ENCODE peak calls at places on chromosomes 4 and X, in seven cellular contexts. I is lower lobe of right lung, E is tibial artery, T is breast epithelium, S is Peyer's patch, N is aorta, J is upper lobe of right lung. H is an unnamed sample. For H3K4me1 and H3K9me3, the result is how much of the 10 kb centered on the place peaks cover.

GRCh38 chr4:137474711-137475301 is 57.5 kb downstream of the PCDH18 start:
- DNase-seq in S (no peak), E (no peak), T (no peak), I (no peak), J (no peak), N (no peak), H (no peak)

GRCh38 chr4:40978548-40978947 is 228.8 kb downstream of the NSUN7 start:
- DNase-seq in T (no peak), N (no peak), E (no peak), I (no peak), S (no peak), J (no peak), H (no peak)

GRCh38 chrX:41718481-41719245 is 5.3 kb upstream of the GPR82 start:
- DNase-seq in I (no peak), J (no peak), T (no peak), N (no peak), S (no peak), E (no peak), H (no peak)

GRCh38 chrX:124863303-124863702 is 456.4 kb upstream of the TEX13C start:
- DNase-seq in I (no peak), J (no peak), S (no peak), T (no peak), N (no peak), E (no peak), H (no peak)

GRCh38 chr4:182880387-182881356 is 36.5 kb downstream of the DCTD start:
- DNase-seq in N (no peak), T (peak), S (no peak), I (no peak), J (no peak), E (peak), H (no peak)

GRCh38 chrX:17682259-17682658 is 55.0 kb upstream of the SCML1 start:
- DNase-seq in J (no peak), S (no peak), N (no peak), T (no peak), I (no peak), E (no peak), H (no peak)

GRCh38 chrX:132086717-132087116 is 41.1 kb downstream of the FRMD7 start:
- DNase-seq in S (no peak), E (no peak), N (no peak), J (no peak), I (no peak), T (no peak), H (no peak)

GRCh38 chrX:9884031-9884779 is 83.0 kb upstream of the CLDN34 start:
- DNase-seq in J (no peak), I (no peak), S (no peak), E (no peak), T (no peak), N (no peak), H (no peak)

GRCh38 chrX:155262970-155263754 is 1.1 kb downstream of the RAB39B start:
- DNase-seq in N (no peak), S (no peak), J (no peak), E (no peak), I (no peak), T (no peak), H (no peak)

GRCh38 chr4:71141125-71141524 is 147.7 kb downstream of the DCK start:
- DNase-seq in T (no peak), E (no peak), S (no peak), N (no peak), J (no peak), I (no peak), H (no peak)

GRCh38 chr4:39230462-39230861 is 48.1 kb downstream of the WDR19 start:
- DNase-seq in T (no peak), J (no peak), I (no peak), N (no peak), S (no peak), E (no peak), H (no peak)

GRCh38 chr4:10019521-10020051 is 1.7 kb downstream of the SLC2A9 start:
- DNase-seq in E (no peak), N (no peak), T (no peak), S (no peak), I (no peak), J (no peak), H (no peak)

GRCh38 chrX:63656871-63657580 is 128.0 kb downstream of the ARHGEF9 start:
- DNase-seq in J (no peak), N (peak), T (no peak), I (no peak), E (no peak), S (no peak), H (no peak)

GRCh38 chr4:84451546-84451945 is 47.5 kb downstream of the NKX6-1 start:
- DNase-seq in E (no peak), I (no peak), N (no peak), J (no peak), S (no peak), T (no peak), H (no peak)

DNA sequence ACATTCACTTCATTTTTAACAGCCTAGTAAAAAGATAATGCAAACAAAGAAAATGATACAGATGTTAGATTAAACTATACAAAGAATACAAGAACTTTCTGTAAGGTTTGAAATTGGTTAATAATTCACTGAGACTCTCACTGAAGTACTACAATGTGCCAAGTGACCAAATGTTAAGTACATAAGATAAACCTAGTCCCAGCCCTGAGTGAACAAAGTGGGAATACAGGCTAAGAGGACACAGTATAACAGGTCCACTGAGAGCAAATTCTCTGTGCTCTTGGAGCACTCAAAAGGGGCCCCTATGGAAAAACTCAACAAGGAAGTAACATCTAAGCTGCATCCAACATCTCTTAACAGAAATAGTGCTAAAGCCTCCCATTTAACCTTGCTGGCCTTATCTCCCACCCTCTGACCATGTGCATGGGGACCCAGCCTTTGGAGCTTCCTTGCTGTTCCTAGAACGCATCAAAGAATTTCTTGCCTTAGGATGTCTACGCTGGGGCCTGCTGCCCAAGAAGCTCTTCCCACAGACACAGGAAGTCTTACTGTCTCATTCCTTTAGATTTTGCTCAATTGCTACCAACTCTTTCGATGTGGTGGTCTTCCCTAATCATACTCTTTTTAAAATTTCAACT is 113.4 kb downstream of the ZAR1 start:
- DNase-seq in I (no peak), N (no peak), S (no peak), E (no peak), T (no peak), J (no peak), H (no peak)
- H3K27ac ChIP-seq in I (no peak), N (no peak), S (peak), E (no peak), T (no peak), J (no peak), H (no peak)

GRCh38 chrX:67599532-67599931 is 55.7 kb downstream of the AR start:
- DNase-seq in E (no peak), I (no peak), S (no peak), N (no peak), J (no peak), T (no peak), H (no peak)

GRCh38 chrX:67596839-67597790 is 53.3 kb downstream of the AR start:
- DNase-seq in N (no peak), S (no peak), I (no peak), E (no peak), T (no peak), J (no peak), H (no peak)

GRCh38 chrX:67607436-67607835 is 63.6 kb downstream of the AR start:
- DNase-seq in S (no peak), J (no peak), E (no peak), I (no peak), N (no peak), T (no peak), H (no peak)

GRCh38 chrX:67604979-67605703 is 61.3 kb downstream of the AR start:
- DNase-seq in I (no peak), S (no peak), N (no peak), T (no peak), J (no peak), E (no peak), H (no peak)

DNA sequence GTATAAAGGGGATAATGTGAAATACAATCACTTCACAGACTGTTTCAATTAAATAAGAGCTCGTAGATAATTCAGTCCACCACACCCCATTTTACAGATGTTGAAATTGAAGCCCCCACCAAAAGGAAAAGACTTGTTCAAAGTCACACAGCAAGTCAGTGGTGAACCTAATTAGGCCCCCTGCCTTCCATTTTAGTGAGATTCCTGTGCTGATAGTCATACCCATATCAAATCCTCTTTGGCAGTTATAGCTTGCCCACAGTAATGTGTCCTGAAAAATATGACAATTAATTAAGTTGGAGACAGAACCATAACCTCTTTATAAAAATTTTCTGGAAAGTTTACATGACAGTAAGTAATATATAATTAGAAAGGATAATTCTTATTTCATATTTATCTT is 58.0 kb downstream of the AR start:
- DNase-seq in J (no peak), I (no peak), N (no peak), E (no peak), T (no peak), S (no peak), H (no peak)
- H3K4me1 ChIP-seq in J (under half), I (under half), N (under half), E (under half), T (under half), S (under half), H (under half)

GRCh38 chr4:147233-147632 is 22.9 kb downstream of the ZNF718 start:
- DNase-seq in N (no peak), S (no peak), J (no peak), I (no peak), T (no peak), E (no peak), H (no peak)
- H3K9me3 ChIP-seq in N (under half), S (under half), J (half or more), I (half or more), T (half or more), E (half or more), H (under half)

DNA sequence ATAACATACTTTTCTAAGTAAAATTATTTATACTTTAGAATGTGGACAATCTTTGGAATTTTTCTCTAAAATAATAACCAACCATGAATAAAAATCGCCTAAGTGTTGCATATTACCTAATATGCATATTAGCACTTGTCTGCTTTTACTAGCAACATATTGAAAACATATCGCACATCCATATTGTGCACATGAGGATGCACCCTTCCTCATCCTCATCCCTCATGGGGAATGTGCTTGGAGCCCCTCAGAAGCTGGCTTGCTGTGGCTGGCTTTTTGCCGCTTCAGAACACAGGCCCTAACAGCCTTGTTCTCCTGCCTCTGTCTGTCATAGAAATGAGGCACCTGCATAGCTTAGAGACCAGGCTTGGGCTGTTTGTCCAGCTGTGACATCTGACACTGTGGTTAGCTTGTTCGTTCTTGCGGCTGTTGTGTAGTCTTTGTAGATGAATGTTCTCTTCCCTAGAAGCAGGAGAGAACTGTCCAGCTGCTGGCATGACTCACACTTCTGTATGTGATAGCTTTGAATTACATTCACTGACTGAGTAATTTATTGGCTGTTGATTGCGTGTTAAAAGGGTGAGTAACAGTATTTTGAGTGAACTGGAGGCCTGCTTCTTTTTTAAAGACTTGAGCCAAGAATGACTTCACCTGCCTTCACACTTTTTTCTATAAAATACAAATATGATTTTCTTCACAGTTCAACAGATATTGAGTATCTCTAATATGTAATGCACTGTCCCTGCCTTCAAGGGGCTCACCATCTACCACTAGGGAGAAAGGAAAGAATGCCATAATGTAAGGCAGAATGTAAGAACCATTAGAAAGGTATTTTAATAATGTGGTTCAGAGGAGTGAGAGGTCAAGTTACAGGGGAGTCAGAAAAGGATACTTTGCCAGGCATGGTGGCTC is 81.9 kb downstream of the HMGB2 start:
- DNase-seq in T (no peak), S (peak), J (no peak), I (no peak), N (peak), E (no peak), H (no peak)
- H3K27ac ChIP-seq in T (no peak), S (no peak), J (no peak), I (no peak), N (no peak), E (no peak), H (no peak)

DNA sequence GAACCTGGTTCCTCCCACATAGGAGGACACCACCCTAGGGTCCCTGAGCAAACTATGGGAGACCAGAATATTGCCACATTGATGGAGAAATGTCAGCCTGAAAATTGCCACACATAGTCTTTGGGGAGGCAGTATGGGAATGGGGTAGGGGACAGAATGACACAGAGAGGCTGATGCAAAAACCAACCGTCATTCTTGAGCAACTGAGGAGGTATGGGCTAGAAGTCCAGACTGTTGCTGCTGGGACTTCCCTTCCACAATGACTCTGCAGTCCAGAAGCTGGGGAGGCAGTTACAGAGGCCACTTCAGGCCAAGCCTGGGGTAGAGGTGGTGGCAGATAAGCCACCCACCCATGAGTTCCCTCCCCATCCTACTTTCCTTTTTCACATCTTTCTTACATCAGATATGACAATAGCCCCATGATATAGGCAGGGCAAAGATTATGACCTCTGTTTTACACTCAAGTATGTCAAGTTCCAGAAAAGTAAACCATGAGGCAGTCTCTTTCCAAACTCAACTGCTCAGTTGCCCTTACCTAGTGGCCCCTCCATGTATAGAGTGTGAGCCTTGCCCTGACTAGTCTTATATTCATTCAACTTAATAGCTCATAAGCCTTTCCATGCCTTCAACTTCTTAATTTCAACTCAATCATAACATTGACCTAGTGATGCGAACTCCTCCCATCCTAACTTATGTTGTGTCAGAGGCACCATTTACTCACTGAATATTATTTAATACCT is 41.7 kb downstream of the VSIG4 start:
- DNase-seq in E (no peak), J (no peak), N (no peak), S (no peak), I (peak), T (no peak), H (no peak)
- H3K4me1 ChIP-seq in E (under half), J (under half), N (under half), S (under half), I (under half), T (under half), H (under half)

GRCh38 chrX:148270499-148270898 is 229.9 kb upstream of the AFF2 start:
- DNase-seq in S (no peak), N (no peak), E (no peak), I (no peak), J (no peak), T (no peak), H (no peak)
- H3K9me3 ChIP-seq in S (under half), N (under half), E (under half), I (under half), J (under half), T (under half), H (under half)

GRCh38 chr4:88010921-88011320 is 3.5 kb downstream of the PKD2 start:
- DNase-seq in E (no peak), N (no peak), T (no peak), J (no peak), I (no peak), S (no peak), H (no peak)
- H3K27ac ChIP-seq in E (peak), N (peak), T (no peak), J (no peak), I (no peak), S (no peak), H (no peak)

GRCh38 chr4:3489451-3489962 is 26.4 kb downstream of the DOK7 start:
- DNase-seq in I (no peak), S (no peak), E (no peak), T (no peak), N (no peak), J (no peak), H (no peak)
- H3K4me1 ChIP-seq in I (under half), S (under half), E (under half), T (under half), N (under half), J (under half), H (under half)

GRCh38 chrX:152822383-152823086 is 8.0 kb downstream of the CETN2 start:
- DNase-seq in J (no peak), E (no peak), T (no peak), N (no peak), S (no peak), I (no peak), H (no peak)
- H3K9me3 ChIP-seq in J (under half), E (under half), T (under half), N (under half), S (under half), I (under half), H (under half)